ENCODE peak calls at places on chromosomes 5 and 9, in five cellular contexts. D, M, A, V and I are unnamed samples.

GRCh38 chr9:120735009-120735408 is 20.7 kb upstream of the MEGF9 start:
- DNase-seq in D (no peak), M (no peak), A (peak), V (no peak), I (no peak)

GRCh38 chr9:93865716-93866115 is 89.4 kb downstream of the BARX1 start:
- DNase-seq in D (no peak), M (no peak), A (no peak), V (no peak), I (no peak)

GRCh38 chr9:93235278-93235960 is 51.5 kb downstream of the WNK2 start:
- DNase-seq in D (no peak), M (no peak), A (no peak), V (no peak), I (no peak)

GRCh38 chr5:103272377-103272776 is 13.8 kb downstream of the MACIR start:
- DNase-seq in D (no peak), M (no peak), A (peak), V (no peak), I (no peak)

GRCh38 chr5:7321724-7322123 is 74.2 kb upstream of the ADCY2 start:
- DNase-seq in D (no peak), M (no peak), A (peak), V (no peak), I (no peak)

GRCh38 chr9:120892748-120893584 is 16.0 kb upstream of the PHF19 start:
- DNase-seq in D (peak), M (no peak), A (peak), V (peak), I (no peak)

GRCh38 chr9:104810421-104811339 is 46.8 kb downstream of the NIPSNAP3B start:
- DNase-seq in D (peak), M (no peak), A (peak), V (no peak), I (peak)

GRCh38 chr5:166581827-166582226 is 1709.6 kb upstream of the WWC1 start:
- DNase-seq in D (peak), M (no peak), A (no peak), V (no peak), I (no peak)

GRCh38 chr9:10008101-10008799 is 604.6 kb downstream of the PTPRD start:
- DNase-seq in D (no peak), M (no peak), A (no peak), V (no peak), I (no peak)

GRCh38 chr5:9540791-9541190 is 5.1 kb downstream of the SEMA5A start:
- DNase-seq in D (no peak), M (no peak), A (peak), V (no peak), I (no peak)

GRCh38 chr5:149776376-149777305 is 46.5 kb downstream of the PPARGC1B start:
- DNase-seq in D (peak), M (no peak), A (no peak), V (no peak), I (no peak)

GRCh38 chr9:16191691-16192402 is 639.0 kb downstream of the CCDC171 start:
- DNase-seq in D (peak), M (peak), A (peak), V (peak), I (peak)

GRCh38 chr5:88722546-88722945 is 160.4 kb downstream of the MEF2C start:
- DNase-seq in D (no peak), M (no peak), A (no peak), V (no peak), I (peak)

GRCh38 chr9:129109952-129110739 is 447 bp downstream of the CRAT start:
- DNase-seq in D (no peak), M (no peak), A (peak), V (no peak), I (peak)

GRCh38 chr9:111952559-111952958 is 55.9 kb downstream of the UGCG start:
- DNase-seq in D (peak), M (no peak), A (peak), V (no peak), I (no peak)

GRCh38 chr5:159033351-159033657 is 66.4 kb downstream of the EBF1 start:
- DNase-seq in D (no peak), M (no peak), A (peak), V (no peak), I (no peak)

GRCh38 chr5:140261403-140262171 is 41.3 kb downstream of the PFDN1 start:
- DNase-seq in D (peak), M (no peak), A (peak), V (no peak), I (no peak)

GRCh38 chr5:177382423-177383029 is 1.7 kb upstream of the SLC34A1 start:
- DNase-seq in D (no peak), M (no peak), A (peak), V (no peak), I (no peak)
- TF ChIP-seq CTCF in D (peak), M (peak), A (peak), V (no peak), I (no peak)

GRCh38 chr5:168291961-168292782 is 727 bp downstream of the WWC1 start:
- DNase-seq in D (no peak), M (peak), A (no peak), V (peak), I (peak)
- TF ChIP-seq CTCF in D (peak), M (peak), A (no peak), V (peak), I (no peak)

DNA sequence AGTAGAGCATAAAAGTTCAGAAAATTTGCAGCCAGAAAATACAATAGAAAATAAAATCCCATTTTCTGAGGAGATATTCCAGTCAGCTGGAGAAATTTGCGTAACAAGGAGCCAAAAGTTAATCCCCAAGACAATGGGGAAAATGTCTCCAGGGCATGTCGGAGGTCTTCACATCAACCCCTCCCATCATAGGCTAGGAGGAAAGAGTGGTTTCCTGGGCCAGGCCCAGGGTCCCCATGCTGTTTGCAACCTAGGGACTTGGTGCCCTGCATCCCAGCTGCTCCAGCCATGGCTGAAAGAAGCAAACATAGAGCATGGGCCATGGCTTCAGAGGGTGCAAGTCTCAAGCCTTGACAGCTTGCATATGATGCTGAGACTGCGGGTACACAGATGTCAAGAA is 255.0 kb downstream of the DTWD2 start:
- DNase-seq in D (no peak), M (no peak), A (no peak), V (no peak), I (no peak)
- TF ChIP-seq CTCF in D (no peak), M (no peak), A (no peak), V (no peak), I (no peak)

DNA sequence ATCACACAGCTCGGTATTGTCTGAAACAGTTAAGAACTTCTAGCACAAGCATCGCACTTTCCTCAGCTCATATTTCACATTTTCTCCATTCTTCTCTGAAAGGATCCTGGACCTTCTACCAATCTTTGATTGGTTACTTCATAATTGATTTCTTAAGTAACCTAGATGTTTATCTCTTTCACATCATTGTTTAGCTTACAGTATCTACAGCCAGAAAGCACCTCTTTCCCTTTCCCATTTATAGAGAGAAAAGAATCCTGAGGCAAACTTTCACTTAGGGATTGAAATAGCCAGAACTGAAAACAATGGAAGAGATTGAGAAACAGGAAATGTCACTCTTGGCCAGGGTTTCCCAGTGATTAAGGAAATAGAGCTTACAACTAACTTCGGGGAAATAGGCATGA is 2.5 kb downstream of the IL33 start:
- DNase-seq in D (peak), M (no peak), A (peak), V (no peak), I (no peak)
- TF ChIP-seq CTCF in D (no peak), M (no peak), A (no peak), V (no peak), I (no peak)

DNA sequence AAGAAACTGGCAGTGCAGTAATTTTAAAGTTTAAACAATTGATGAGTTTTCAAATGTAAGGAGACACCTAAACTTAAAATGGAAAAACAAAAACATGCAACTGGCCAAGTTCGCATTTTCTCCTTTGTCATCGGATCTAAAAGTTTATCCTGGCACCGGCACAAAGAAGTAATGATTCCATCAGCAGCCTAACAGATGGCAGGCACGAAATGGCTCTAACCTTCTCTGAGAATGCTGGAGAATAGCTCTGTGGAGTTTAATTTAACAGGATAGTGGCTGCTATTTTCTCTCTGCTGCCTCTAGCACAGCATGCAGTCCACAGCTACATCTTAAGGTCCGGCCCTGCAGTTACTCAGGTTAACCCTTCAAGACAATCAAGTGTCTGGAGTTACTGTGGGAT is 82.2 kb downstream of the PRELID2 start:
- DNase-seq in D (no peak), M (no peak), A (peak), V (no peak), I (no peak)
- TF ChIP-seq CTCF in D (no peak), M (no peak), A (no peak), V (no peak), I (no peak)

GRCh38 chr5:62211405-62211804 is 94.6 kb upstream of the KIF2A start:
- DNase-seq in D (no peak), M (no peak), A (no peak), V (no peak), I (no peak)

GRCh38 chr5:62208218-62208852 is 97.7 kb upstream of the KIF2A start:
- DNase-seq in D (no peak), M (no peak), A (no peak), V (no peak), I (peak)

DNA sequence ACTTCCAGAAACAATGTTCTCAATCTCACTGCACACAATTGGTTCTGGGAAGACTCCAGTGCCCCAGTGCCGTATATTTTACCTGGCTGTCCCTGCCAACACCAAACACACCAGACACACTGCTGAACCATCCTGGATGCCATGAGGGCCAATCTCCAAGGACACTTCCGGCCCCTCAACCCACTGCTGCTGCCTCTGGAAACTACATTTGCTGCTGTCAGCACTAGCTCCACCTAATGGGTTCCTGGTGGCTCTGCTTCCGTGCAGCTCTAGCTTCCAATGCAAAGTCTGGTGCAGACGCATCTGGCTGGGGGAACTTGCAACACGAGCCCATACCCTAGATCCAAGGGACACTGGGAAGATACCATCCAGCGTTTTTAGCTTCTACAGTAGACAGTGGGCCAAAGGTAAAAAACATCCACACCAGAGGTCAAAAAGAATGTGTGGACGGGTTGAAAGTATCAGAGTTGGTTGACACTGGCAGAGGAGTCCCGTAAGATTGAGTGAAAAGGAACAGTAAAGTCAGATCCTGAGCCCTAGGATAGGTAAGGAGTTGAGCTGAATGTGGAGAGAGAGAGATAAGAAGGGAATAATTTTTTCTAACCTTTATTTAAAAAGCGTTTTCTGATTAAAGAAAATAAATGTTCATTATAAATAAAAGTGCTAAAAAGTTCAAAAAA is 99.7 kb upstream of the KIF2A start:
- DNase-seq in D (no peak), M (no peak), A (no peak), V (no peak), I (peak)
- TF ChIP-seq CTCF in D (peak), M (peak), A (peak), V (no peak), I (no peak)

GRCh38 chr9:98118640-98119601 is at the start of gene TRIM14:
- DNase-seq in D (peak), M (peak), A (peak), V (peak), I (peak)

GRCh38 chr9:98117984-98118639 is 910 bp downstream of the TRIM14 start:
- DNase-seq in D (peak), M (no peak), A (no peak), V (peak), I (no peak)

GRCh38 chr9:98124637-98125426 is 5.8 kb upstream of the TRIM14 start:
- DNase-seq in D (no peak), M (no peak), A (no peak), V (no peak), I (no peak)

GRCh38 chr9:98120476-98120875 is 1.5 kb upstream of the TRIM14 start:
- DNase-seq in D (no peak), M (no peak), A (no peak), V (no peak), I (no peak)

DNA sequence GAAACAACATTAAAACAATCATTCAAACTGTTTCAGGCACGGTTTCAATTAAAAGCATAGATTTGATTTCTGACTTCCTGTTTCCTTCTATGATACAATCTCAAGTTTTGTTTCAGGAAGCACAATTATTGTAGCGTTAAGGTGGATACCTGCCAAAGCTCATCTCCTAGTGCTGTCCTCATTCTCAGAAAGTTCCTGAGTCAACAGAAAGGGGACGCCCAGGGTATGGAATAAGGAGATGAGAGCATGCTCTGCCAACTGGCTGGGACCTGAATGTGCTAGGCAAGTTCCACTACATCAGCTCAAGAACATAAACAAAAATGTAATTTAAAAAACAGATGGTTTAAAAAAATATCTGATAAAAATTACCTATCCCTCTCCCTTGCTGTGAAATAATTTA is 2.1 kb upstream of the TRIM14 start:
- DNase-seq in D (peak), M (no peak), A (no peak), V (no peak), I (no peak)
- TF ChIP-seq CTCF in D (peak), M (no peak), A (no peak), V (no peak), I (no peak)